ENCODE peak calls at places on chromosomes 4 and X, in five cellular contexts. U is HepG2, K is breast epithelium, R is prostate gland, W is esophagus muscularis mucosa. V is an unnamed sample. For H3K4me1, the result is how much of the 10 kb centered on the place peaks cover.

GRCh38 chr4:8850830-8851188 is 20.8 kb downstream of the HMX1 start:
- DNase-seq in K (no peak), R (no peak), U (no peak), W (no peak), V (no peak)

GRCh38 chrX:117973175-117974075 is 143.2 kb downstream of the KLHL13 start:
- DNase-seq in W (no peak), U (no peak), R (no peak), K (no peak), V (no peak)

GRCh38 chr4:3270141-3270611 is 21.2 kb downstream of the MSANTD1 start:
- DNase-seq in K (no peak), U (no peak), W (no peak), R (no peak), V (no peak)

GRCh38 chrX:17773221-17773876 is 36.1 kb downstream of the SCML1 start:
- DNase-seq in W (no peak), U (no peak), K (no peak), R (no peak), V (no peak)

GRCh38 chr4:82811838-82812672 is 13.5 kb upstream of the SCD5 start:
- DNase-seq in U (no peak), K (no peak), W (no peak), R (no peak), V (no peak)

GRCh38 chr4:38489924-38490639 is 173.9 kb upstream of the KLF3 start:
- DNase-seq in U (peak), W (peak), R (peak), K (peak), V (no peak)

GRCh38 chr4:119728692-119729593 is 100.3 kb upstream of the PDE5A start:
- DNase-seq in W (no peak), R (no peak), K (no peak), U (no peak), V (no peak)

GRCh38 chr4:109472343-109472761 is 38.7 kb downstream of the SEC24B start:
- DNase-seq in K (no peak), R (no peak), W (no peak), U (no peak), V (no peak)

GRCh38 chr4:186029731-186030421 is 39.1 kb upstream of the TLR3 start:
- DNase-seq in U (no peak), R (peak), K (peak), W (no peak), V (no peak)

GRCh38 chr4:180052629-180053028 is 2190.6 kb upstream of the TENM3 start:
- DNase-seq in U (no peak), W (no peak), K (no peak), R (no peak), V (no peak)

GRCh38 chr4:88960576-88960975 is 96.4 kb downstream of the FAM13A start:
- DNase-seq in K (no peak), R (no peak), U (no peak), W (no peak), V (no peak)

GRCh38 chrX:40383969-40384368 is 196.8 kb upstream of the ATP6AP2 start:
- DNase-seq in R (no peak), U (no peak), W (no peak), K (no peak), V (no peak)

GRCh38 chr4:118954246-118954645 is 65.6 kb downstream of the SYNPO2 start:
- DNase-seq in W (no peak), U (no peak), K (no peak), R (no peak), V (no peak)

GRCh38 chrX:24148535-24149345 is 789 bp upstream of the ZFX start:
- DNase-seq in K (peak), W (no peak), R (no peak), U (peak), V (no peak)

GRCh38 chr4:101102114-101102752 is 245.1 kb downstream of the PPP3CA start:
- DNase-seq in K (peak), W (no peak), U (no peak), R (no peak), V (no peak)

GRCh38 chr4:184383497-184384055 is 90.8 kb downstream of the IRF2 start:
- DNase-seq in R (peak), U (peak), W (no peak), K (no peak), V (no peak)

GRCh38 chr4:184384810-184385557 is 89.4 kb downstream of the IRF2 start:
- DNase-seq in W (no peak), R (no peak), K (no peak), U (no peak), V (no peak)

GRCh38 chr4:184380707-184381106 is 93.6 kb downstream of the IRF2 start:
- DNase-seq in R (no peak), K (no peak), U (no peak), W (no peak), V (no peak)

GRCh38 chr4:184384056-184384809 is 90.1 kb downstream of the IRF2 start:
- DNase-seq in K (peak), R (peak), U (peak), W (no peak), V (no peak)

DNA sequence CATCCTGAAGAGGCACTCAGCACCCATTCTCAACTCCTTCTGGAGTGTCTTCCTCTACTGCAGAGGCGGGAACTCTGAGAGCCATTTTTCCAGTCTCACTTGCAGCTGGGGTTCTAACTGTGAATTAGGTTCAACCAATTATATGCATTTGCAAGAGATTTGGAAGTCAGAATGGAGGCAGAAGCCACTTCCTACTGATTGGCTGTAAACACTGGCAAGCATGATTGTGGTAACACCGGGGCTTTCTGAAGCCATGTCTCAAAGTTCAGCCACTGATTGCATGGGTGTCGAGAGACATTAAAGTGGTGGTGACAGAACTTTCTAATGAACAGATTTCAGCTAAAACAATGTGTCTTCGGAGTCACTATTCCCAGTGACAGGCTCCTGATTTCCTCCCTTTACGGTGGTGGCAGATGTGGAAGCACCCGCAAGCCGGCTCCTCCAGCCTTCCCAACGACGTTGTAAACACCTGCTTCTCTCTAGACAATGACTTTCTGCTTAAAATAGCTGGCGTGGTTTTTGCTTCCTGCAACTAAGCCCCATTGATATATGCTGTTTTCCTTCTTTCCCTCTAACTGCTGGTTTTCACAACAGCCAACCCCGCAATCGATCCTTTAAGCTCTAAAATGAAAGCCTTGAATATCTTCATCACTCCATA is 92.0 kb downstream of the IRF2 start:
- DNase-seq in W (no peak), R (no peak), K (no peak), U (peak), V (no peak)
- H3K4me1 ChIP-seq in W (under half), R (under half), K (under half), U (half or more), V (under half)

GRCh38 chrX:153727108-153727931 is 2.7 kb downstream of the ABCD1 start:
- DNase-seq in R (peak), W (no peak), U (peak), K (no peak), V (no peak)

GRCh38 chrX:153728095-153728494 is 3.4 kb downstream of the ABCD1 start:
- DNase-seq in R (no peak), U (peak), K (no peak), W (no peak), V (no peak)

GRCh38 chrX:153725039-153725831 is 579 bp downstream of the ABCD1 start:
- DNase-seq in U (no peak), W (no peak), R (no peak), K (no peak), V (no peak)

GRCh38 chrX:153725832-153726285 is 1.2 kb downstream of the ABCD1 start:
- DNase-seq in U (no peak), K (no peak), W (no peak), R (no peak), V (no peak)

DNA sequence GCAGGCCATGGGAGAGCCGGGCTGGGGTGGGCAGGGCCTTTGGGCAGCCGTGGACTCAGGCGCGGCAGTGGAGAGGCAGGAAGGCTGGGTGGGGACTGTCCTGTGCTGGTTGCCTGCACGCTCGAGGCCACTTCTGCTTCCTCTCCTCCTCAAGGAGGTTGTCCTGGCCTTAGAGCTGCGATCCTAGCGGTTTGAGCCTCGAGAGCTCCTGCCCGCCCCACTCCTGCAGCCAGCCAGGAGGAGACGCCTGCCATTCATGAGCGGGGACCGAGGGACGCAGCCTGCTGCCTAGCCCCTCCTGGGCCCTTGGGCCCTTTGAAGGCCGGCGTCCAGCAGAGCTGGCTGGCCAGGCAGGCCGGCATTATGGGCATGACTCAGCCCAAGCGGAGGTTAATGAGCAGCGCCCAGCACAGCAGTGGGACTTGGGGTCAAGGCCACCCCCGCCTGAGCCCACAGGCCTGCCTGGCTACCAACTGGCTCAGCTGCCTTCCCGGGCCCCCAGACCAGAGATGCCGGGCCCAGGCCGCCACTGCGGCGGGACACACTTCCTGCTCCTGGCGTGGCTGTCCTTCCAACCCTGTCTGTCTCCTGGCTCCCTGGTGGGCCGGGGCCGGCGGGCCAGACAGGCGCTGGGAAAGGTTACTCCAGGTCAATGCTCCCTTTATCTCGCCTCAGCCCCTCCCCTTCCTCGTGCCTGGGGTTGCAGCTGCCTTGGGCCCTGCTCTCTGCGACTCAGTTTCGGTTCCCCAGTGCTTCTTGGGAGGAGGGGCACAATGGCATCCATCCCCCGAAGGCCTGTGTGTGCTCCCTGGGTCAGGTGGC is 1.8 kb downstream of the ABCD1 start:
- DNase-seq in U (peak), K (no peak), R (no peak), W (peak), V (no peak)
- TF ChIP-seq POLR2AphosphoS5 in U (peak), K (no peak), R (no peak), W (no peak), V (no peak)

GRCh38 chr4:125770814-125771398 is 456.2 kb downstream of the FAT4 start:
- DNase-seq in K (no peak), W (no peak), U (no peak), R (no peak), V (no peak)
- H3K4me1 ChIP-seq in K (under half), W (under half), U (under half), R (under half), V (under half)

DNA sequence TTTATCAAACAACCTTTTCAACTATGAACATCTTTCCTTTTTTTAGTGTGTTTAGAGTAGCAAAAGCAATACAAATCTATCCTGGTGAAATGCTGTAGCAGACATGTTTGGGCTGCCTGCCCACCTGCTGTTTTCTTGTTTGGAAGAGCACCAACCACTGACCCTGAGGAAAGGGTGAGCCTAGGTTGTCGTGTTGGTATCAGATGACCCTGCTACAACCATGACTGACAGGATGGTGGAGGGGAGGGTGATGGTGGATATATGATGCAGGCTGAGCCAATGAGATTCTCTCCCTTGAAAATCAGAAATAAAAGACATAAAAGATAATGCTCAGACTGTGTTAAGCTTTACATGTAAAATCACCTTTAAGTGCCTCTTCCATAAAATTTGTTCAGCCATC is 201.2 kb downstream of the NPNT start:
- DNase-seq in K (no peak), U (no peak), W (no peak), R (no peak), V (no peak)
- TF ChIP-seq POLR2AphosphoS5 in K (no peak), U (no peak), W (no peak), R (no peak), V (no peak)

GRCh38 chr4:174177536-174177935 is 105.9 kb downstream of the FBXO8 start:
- DNase-seq in W (no peak), U (no peak), R (no peak), K (no peak), V (no peak)
- H3K4me1 ChIP-seq in W (under half), U (under half), R (under half), K (under half), V (under half)

GRCh38 chr4:98262431-98262830 is 1.2 kb downstream of the RAP1GDS1 start:
- DNase-seq in K (no peak), R (no peak), U (no peak), W (no peak), V (no peak)
- TF ChIP-seq POLR2AphosphoS5 in K (no peak), R (no peak), U (no peak), W (no peak), V (no peak)

GRCh38 chr4:107366016-107366415 is 329.9 kb upstream of the DKK2 start:
- DNase-seq in W (no peak), R (no peak), K (no peak), U (no peak), V (no peak)

GRCh38 chr4:107363137-107363536 is 327.0 kb upstream of the DKK2 start:
- DNase-seq in U (no peak), R (no peak), K (no peak), W (no peak), V (no peak)

DNA sequence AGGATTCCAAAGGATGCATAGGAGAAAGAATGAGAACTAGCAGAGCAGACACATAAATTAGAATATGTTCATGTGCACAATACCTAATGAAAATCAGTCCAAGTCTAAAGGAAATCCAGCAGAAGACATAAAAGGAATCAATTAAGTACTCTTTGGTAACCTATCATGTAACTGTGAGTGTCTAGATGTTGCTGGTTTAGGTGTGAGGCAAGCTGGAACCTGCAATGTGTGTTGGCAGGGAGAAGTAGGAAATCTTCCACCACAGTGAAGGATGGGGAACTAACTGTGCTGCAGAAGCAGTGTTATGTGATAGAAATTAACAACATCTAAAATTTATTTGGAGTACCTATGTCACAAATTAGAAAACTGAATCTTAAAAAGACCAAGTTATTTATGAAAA is 330.8 kb upstream of the DKK2 start:
- DNase-seq in U (no peak), W (no peak), K (no peak), R (no peak), V (no peak)
- H3K4me1 ChIP-seq in U (under half), W (under half), K (under half), R (under half), V (under half)

GRCh38 chr4:17511950-17512795 is at the start of gene QDPR:
- DNase-seq in R (peak), K (peak), U (peak), W (no peak), V (peak)
- TF ChIP-seq POLR2AphosphoS5 in R (no peak), K (no peak), U (peak), W (peak), V (no peak)